ENCODE peak calls at places on chromosome 1, in ten cellular contexts. R is nephron progenitor cell, U is RWPE2, S is neural progenitor cell, E is osteocyte, Q is endothelial cell of umbilical vein, L is choroid plexus epithelial cell, O is astrocyte of the spinal cord, K is kidney, Y is cardiac muscle cell. J is an unnamed sample.

GRCh38 chr1:11505591-11506538 is 26.9 kb downstream of the DISP3 start:
- DNase-seq in O (no peak), L (peak), Y (no peak), K (no peak), U (no peak), S (no peak), E (no peak), R (no peak), Q (no peak), J (peak)

GRCh38 chr1:210377934-210378333 is 49.2 kb downstream of the HHAT start:
- DNase-seq in S (no peak), L (no peak), E (no peak), Q (no peak), U (no peak), Y (no peak), R (no peak), O (peak), K (no peak), J (peak)

GRCh38 chr1:1298861-1299685 is 8.7 kb downstream of the ACAP3 start:
- DNase-seq in Y (no peak), O (no peak), E (no peak), L (no peak), U (no peak), K (no peak), R (peak), Q (peak), S (peak), J (no peak)

GRCh38 chr1:115671176-115672062 is 29.6 kb downstream of the VANGL1 start:
- DNase-seq in E (no peak), R (peak), L (peak), Y (no peak), U (peak), Q (no peak), S (no peak), K (no peak), O (peak), J (peak)

GRCh38 chr1:82538876-82539275 is 738.1 kb downstream of the ADGRL2 start:
- DNase-seq in R (no peak), K (no peak), O (peak), U (no peak), Q (peak), Y (peak), L (peak), E (no peak), S (no peak), J (no peak)

GRCh38 chr1:17437260-17438175 is 2.0 kb downstream of the RCC2 start:
- DNase-seq in R (peak), S (peak), Q (peak), Y (peak), O (peak), L (peak), U (no peak), E (no peak), K (peak), J (peak)

GRCh38 chr1:169949139-169949538 is 55.4 kb upstream of the SCYL3 start:
- DNase-seq in L (peak), R (no peak), S (no peak), E (no peak), U (no peak), Q (no peak), Y (peak), K (no peak), O (peak), J (peak)

GRCh38 chr1:36367067-36367466 is 18.7 kb downstream of the STK40 start:
- DNase-seq in S (no peak), K (no peak), U (no peak), O (no peak), R (no peak), Y (no peak), Q (peak), E (no peak), L (no peak), J (no peak)

GRCh38 chr1:146010126-146010738 is 11.3 kb downstream of the HJV start:
- DNase-seq in S (no peak), O (no peak), R (no peak), K (no peak), U (no peak), L (no peak), E (no peak), Q (peak), Y (no peak), J (no peak)

GRCh38 chr1:96845464-96845863 is 123.9 kb downstream of the PTBP2 start:
- DNase-seq in E (no peak), S (peak), O (no peak), K (no peak), U (no peak), Y (peak), Q (peak), R (peak), L (peak), J (peak)

GRCh38 chr1:218430346-218430745 is 85.2 kb downstream of the TGFB2 start:
- DNase-seq in Q (peak), U (no peak), K (no peak), R (no peak), E (no peak), Y (no peak), L (no peak), S (no peak), O (no peak), J (no peak)

GRCh38 chr1:46039571-46040052 is 92.8 kb downstream of the PIK3R3 start:
- DNase-seq in L (peak), K (no peak), E (no peak), S (no peak), Q (peak), Y (peak), O (peak), U (no peak), R (no peak), J (peak)

GRCh38 chr1:224528900-224529299 is 87.2 kb upstream of the CNIH3 start:
- DNase-seq in S (no peak), E (no peak), O (peak), R (no peak), Y (peak), L (peak), U (no peak), K (no peak), Q (peak), J (peak)

GRCh38 chr1:231667883-231668506 is 41.4 kb downstream of the DISC1 start:
- DNase-seq in R (no peak), S (no peak), Q (no peak), L (no peak), O (no peak), Y (no peak), K (no peak), U (no peak), E (no peak), J (no peak)

GRCh38 chr1:24201941-24202440 is 14.9 kb upstream of the IFNLR1 start:
- DNase-seq in K (peak), U (peak), O (peak), E (peak), S (peak), Y (peak), Q (peak), R (peak), L (peak), J (peak)

GRCh38 chr1:117788014-117788413 is 141.4 kb downstream of the GDAP2 start:
- DNase-seq in U (no peak), R (no peak), L (no peak), K (no peak), S (no peak), Q (no peak), E (no peak), Y (no peak), O (no peak), J (no peak)

GRCh38 chr1:33060579-33061083 is 20.3 kb upstream of the AZIN2 start:
- DNase-seq in O (peak), Q (peak), Y (peak), L (peak), R (no peak), S (no peak), E (peak), K (peak), U (no peak), J (peak)

GRCh38 chr1:94246692-94247145 is 9.3 kb upstream of the ARHGAP29 start:
- DNase-seq in Q (peak), Y (peak), K (no peak), S (peak), U (no peak), E (no peak), O (no peak), L (no peak), R (peak), J (peak)

GRCh38 chr1:46983825-46984586 is 39.5 kb upstream of the CYP4X1 start:
- DNase-seq in E (no peak), U (no peak), Q (no peak), R (no peak), L (peak), K (no peak), O (peak), Y (no peak), S (no peak), J (no peak)

GRCh38 chr1:225651872-225652725 is 824 bp downstream of the ENAH start:
- DNase-seq in Y (peak), L (peak), R (peak), K (no peak), E (peak), U (no peak), Q (no peak), S (peak), O (peak), J (peak)

GRCh38 chr1:30727796-30728195 is 4.4 kb upstream of the MATN1 start:
- DNase-seq in K (no peak), L (peak), S (no peak), Y (peak), Q (peak), E (no peak), O (peak), R (no peak), U (no peak), J (peak)

GRCh38 chr1:5572794-5573193 is 419.4 kb downstream of the NPHP4 start:
- DNase-seq in L (no peak), K (no peak), Y (no peak), Q (no peak), S (no peak), E (peak), U (no peak), O (no peak), R (no peak), J (no peak)

GRCh38 chr1:21665711-21666571 is 3.2 kb downstream of the RAP1GAP start:
- DNase-seq in L (no peak), R (no peak), K (no peak), O (no peak), U (no peak), S (no peak), Y (no peak), E (no peak), Q (no peak), J (peak)

GRCh38 chr1:110339427-110340206 is 440 bp downstream of the RBM15 start:
- DNase-seq in K (peak), E (no peak), L (peak), Y (peak), R (peak), Q (peak), S (peak), O (peak), U (no peak), J (peak)

GRCh38 chr1:56360021-56360420 is 219.3 kb downstream of the PLPP3 start:
- DNase-seq in O (peak), E (no peak), L (peak), U (no peak), K (no peak), R (no peak), Y (no peak), S (no peak), Q (no peak), J (peak)

GRCh38 chr1:170929835-170930554 is 5.3 kb upstream of the MROH9 start:
- DNase-seq in Q (peak), E (no peak), O (peak), Y (peak), K (no peak), R (peak), S (peak), U (no peak), L (peak), J (peak)

GRCh38 chr1:22257286-22258275 is 114.7 kb upstream of the WNT4 start:
- DNase-seq in U (no peak), E (no peak), K (peak), O (no peak), Y (no peak), Q (no peak), S (no peak), L (no peak), R (no peak), J (no peak)

GRCh38 chr1:230301322-230301721 is 124.8 kb downstream of the PGBD5 start:
- DNase-seq in S (no peak), O (no peak), U (no peak), R (no peak), Q (no peak), K (peak), E (no peak), L (no peak), Y (no peak), J (no peak)

GRCh38 chr1:29450591-29450990 is 214.3 kb downstream of the PTPRU start:
- DNase-seq in R (no peak), O (no peak), L (no peak), K (no peak), U (no peak), Y (no peak), Q (no peak), E (no peak), S (no peak), J (no peak)

GRCh38 chr1:147338571-147338970 is 96.1 kb downstream of the CHD1L start:
- DNase-seq in Y (peak), S (no peak), L (no peak), O (no peak), E (no peak), Q (no peak), U (no peak), R (no peak), K (no peak), J (peak)

GRCh38 chr1:4422496-4423289 is 231.7 kb upstream of the AJAP1 start:
- DNase-seq in E (no peak), K (no peak), Q (no peak), Y (no peak), U (no peak), S (peak), R (no peak), O (no peak), L (peak), J (no peak)

GRCh38 chr1:239547987-239548386 is 161.6 kb downstream of the CHRM3 start:
- DNase-seq in Q (no peak), L (no peak), U (no peak), E (no peak), K (no peak), R (no peak), O (peak), S (no peak), Y (peak), J (no peak)

GRCh38 chr1:232547938-232548484 is 81.9 kb downstream of the SIPA1L2 start:
- DNase-seq in Q (no peak), K (no peak), E (no peak), Y (no peak), S (no peak), O (no peak), R (no peak), U (no peak), L (no peak), J (no peak)

DNA sequence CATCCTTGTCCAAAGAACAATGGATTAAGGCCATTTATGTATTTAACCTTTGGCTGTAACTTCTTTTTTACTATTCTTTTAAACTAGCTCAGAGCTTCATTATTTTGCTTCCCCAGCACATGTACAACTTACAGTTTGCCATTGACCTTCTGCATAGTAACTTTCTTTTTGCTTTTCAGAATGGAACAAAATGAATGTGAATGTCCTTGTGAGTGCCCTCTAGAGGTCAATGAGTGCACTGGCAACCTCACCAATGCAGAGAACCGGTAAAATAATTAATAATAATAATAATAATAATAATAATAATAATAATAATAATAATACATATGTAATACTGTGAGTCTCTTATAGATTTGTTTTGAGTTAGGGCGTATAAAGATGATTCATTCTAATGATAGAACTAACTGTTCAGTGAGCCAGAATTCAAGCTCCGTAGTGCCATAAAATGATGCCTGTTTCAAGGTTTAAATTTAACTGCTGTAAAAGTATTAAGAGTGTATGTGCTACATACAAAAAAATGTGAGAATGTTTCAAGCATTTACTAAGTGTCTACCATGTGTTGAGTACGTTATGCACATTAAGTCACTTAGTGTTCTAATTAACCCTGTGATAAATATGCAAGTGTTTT is 69.0 kb upstream of the RAVER2 start:
- DNase-seq in K (no peak), E (no peak), Q (peak), O (peak), S (peak), R (no peak), U (no peak), L (peak), Y (peak), J (peak)
- TF ChIP-seq CTCF in K (peak), E (peak), Q (peak), O (peak), S (peak), R (peak), U (peak), L (peak), Y (peak), J (peak)

GRCh38 chr1:201982923-201983805 is 716 bp downstream of the RNPEP start:
- DNase-seq in O (peak), E (peak), Y (peak), U (peak), S (peak), L (peak), Q (peak), K (peak), R (peak), J (peak)
- TF ChIP-seq CTCF in O (no peak), E (peak), Y (peak), U (peak), S (peak), L (peak), Q (no peak), K (no peak), R (no peak), J (peak)

GRCh38 chr1:247077234-247077633 is 1.4 kb downstream of the ZNF670 start:
- DNase-seq in R (no peak), S (no peak), O (no peak), E (no peak), U (no peak), K (no peak), L (peak), Q (peak), Y (peak), J (peak)

GRCh38 chr1:247077768-247078314 is 770 bp downstream of the ZNF670 start:
- DNase-seq in U (no peak), O (peak), E (no peak), L (peak), K (no peak), R (no peak), Y (peak), S (no peak), Q (peak), J (peak)

GRCh38 chr1:247079141-247079874 is 697 bp upstream of the ZNF670 start:
- DNase-seq in L (no peak), U (no peak), S (peak), K (no peak), Y (no peak), E (no peak), Q (no peak), R (no peak), O (no peak), J (no peak)

DNA sequence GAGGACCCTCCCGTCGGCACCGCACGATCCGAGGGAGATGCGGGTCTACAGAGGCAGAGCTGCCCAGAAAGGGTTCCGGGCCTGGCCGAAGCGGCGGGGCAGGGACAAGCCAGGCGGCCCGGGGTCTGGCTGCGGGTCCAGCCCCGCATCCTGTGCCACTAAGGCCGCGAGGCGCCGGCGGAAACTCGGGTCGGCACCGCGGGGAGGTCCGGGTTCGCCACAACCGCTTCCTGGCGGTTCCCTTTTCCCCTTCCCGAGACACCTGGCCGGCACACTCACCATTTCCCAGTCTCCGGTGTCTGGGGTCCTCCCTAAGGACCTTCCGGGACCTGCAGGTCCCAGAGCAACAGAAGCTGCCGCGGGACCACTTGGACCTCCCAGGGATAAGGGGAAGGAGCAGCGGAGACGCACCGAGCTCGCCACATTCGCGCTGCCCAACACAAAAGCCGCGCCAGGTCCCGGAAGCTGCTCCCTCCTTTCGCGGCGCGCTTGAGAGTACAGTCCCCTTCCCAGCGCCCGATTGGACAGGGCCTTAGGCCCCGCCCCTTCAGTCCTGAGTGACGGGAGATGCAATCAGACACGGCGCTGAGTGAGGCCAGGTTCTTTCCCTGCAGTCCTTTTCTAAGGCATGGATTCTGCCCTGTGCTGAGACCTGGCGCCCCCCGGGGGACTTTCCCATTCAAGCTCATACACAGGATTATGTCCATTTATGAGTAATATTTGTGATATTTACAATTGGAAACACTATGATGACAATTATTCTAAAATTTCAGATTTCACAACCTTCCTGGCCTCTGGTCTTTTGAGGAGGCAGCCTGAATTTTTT is at the start of gene ZNF670:
- DNase-seq in U (peak), K (peak), O (peak), Q (peak), Y (peak), E (peak), L (peak), S (peak), R (peak), J (peak)
- TF ChIP-seq CTCF in U (peak), K (no peak), O (peak), Q (peak), Y (no peak), E (no peak), L (no peak), S (no peak), R (no peak), J (peak)

DNA sequence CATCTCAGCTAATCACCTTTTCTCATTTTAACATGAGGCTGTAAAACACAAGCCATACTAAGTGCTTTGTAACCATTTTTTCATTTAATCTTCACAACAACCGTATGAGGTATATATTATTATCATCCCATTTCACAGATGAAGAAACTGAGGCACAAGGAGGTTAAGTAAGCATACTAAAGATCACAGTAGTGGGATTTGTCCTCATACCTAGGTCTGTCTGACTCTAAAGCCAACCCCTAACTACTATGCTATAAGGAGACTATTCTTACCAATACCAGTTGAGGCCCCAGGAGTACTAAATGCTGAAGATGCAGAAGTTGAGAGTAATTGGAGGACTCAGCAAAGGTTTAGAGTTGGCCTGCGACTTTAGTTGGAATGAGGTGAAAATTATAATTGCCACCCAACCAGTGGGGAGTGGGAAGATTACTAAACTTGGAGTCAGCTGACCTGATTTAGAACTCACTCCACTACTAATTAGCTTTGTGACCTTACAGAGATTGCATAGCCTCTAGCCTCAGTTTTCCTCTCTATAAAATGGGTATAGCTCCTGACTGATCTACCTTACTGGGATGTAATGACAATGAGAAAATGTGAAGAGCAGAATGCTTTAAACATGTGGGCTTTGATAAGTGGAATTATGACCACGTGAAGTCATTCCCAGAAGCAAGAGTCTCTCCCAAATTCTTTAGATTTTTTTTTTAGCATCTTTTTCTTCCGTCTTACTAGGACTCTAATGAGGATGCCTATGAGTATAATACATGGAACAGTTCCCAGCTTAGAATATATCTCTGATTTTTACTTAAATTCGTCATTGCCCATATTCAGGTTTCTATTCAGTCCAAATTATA is 85.8 kb upstream of the IPO9 start:
- DNase-seq in Y (no peak), O (no peak), U (no peak), K (no peak), L (no peak), S (no peak), E (no peak), R (no peak), Q (no peak), J (no peak)
- TF ChIP-seq CTCF in Y (no peak), O (no peak), U (no peak), K (no peak), L (no peak), S (no peak), E (no peak), R (no peak), Q (no peak), J (no peak)